ENCODE peak calls at places on chromosomes 1 and 21, in six cellular contexts. S is transverse colon, Z is GM20000, I is IMR-90, F is astrocyte of the spinal cord, Q is HFF-Myc. V is an unnamed sample.

GRCh38 chr1:147611021-147611426 is 59.3 kb downstream of the ACP6 start:
- DNase-seq in S (no peak), Z (peak; percentile 52), I (no peak), F (no peak), Q (no peak), V (no peak)

GRCh38 chr1:67618285-67619018 is 66.5 kb upstream of the GADD45A start:
- DNase-seq in S (peak; percentile 31), Z (no peak), I (peak; percentile 95), F (peak; percentile 93), Q (peak; percentile 40), V (peak; percentile 86)

GRCh38 chr1:234869182-234870019 is 259.2 kb downstream of the TOMM20 start:
- DNase-seq in S (no peak), Z (no peak), I (no peak), F (no peak), Q (no peak), V (no peak)

GRCh38 chr1:246503341-246503740 is 3.7 kb downstream of the SMYD3 start:
- DNase-seq in S (no peak), Z (no peak), I (peak; percentile 33), F (no peak), Q (peak; percentile 20), V (peak; percentile 64)

GRCh38 chr1:200954434-200954833 is 59.7 kb downstream of the INAVA start:
- DNase-seq in S (no peak), Z (no peak), I (no peak), F (no peak), Q (no peak), V (no peak)

GRCh38 chr1:30518696-30519095 is 204.7 kb downstream of the MATN1 start:
- DNase-seq in S (no peak), Z (no peak), I (no peak), F (no peak), Q (no peak), V (no peak)

GRCh38 chr1:72023063-72023647 is 259.2 kb downstream of the NEGR1 start:
- DNase-seq in S (no peak), Z (no peak), I (no peak), F (no peak), Q (no peak), V (no peak)

GRCh38 chr21:38913120-38913975 is 107.6 kb downstream of the ETS2 start:
- DNase-seq in S (peak; percentile 93), Z (no peak), I (peak; percentile 69), F (peak; percentile 74), Q (no peak), V (peak; percentile 28)

GRCh38 chr1:171427852-171428471 is 57.4 kb upstream of the PRRC2C start:
- DNase-seq in S (no peak), Z (no peak), I (no peak), F (no peak), Q (no peak), V (no peak)

GRCh38 chr1:31424568-31424967 is 11.6 kb downstream of the SERINC2 start:
- DNase-seq in S (no peak), Z (no peak), I (no peak), F (no peak), Q (no peak), V (no peak)

GRCh38 chr1:109765483-109765815 is 1.7 kb upstream of the EPS8L3 start:
- DNase-seq in S (no peak), Z (no peak), I (no peak), F (no peak), Q (no peak), V (no peak)

GRCh38 chr1:42971848-42972291 is 13.2 kb upstream of the SLC2A1 start:
- DNase-seq in S (peak; percentile 76), Z (no peak), I (peak; percentile 94), F (peak; percentile 70), Q (peak; percentile 91), V (peak; percentile 95)

GRCh38 chr1:80540149-80540548 is 1260.6 kb upstream of the ADGRL2 start:
- DNase-seq in S (no peak), Z (no peak), I (no peak), F (no peak), Q (no peak), V (no peak)

GRCh38 chr1:117372863-117373412 is 5.7 kb downstream of the MAN1A2 start:
- DNase-seq in S (no peak), Z (no peak), I (peak; percentile 34), F (no peak), Q (no peak), V (peak; percentile 18)